ENCODE peak calls at places on chromosomes 1 and 21, in seven cellular contexts. J, Z, S, A, F, M and U are unnamed samples.
A peak's percentile ranks its signal among the peaks of the same experiment; 100 is the strongest.

GRCh38 chr1:116367256-116367949 is 5.6 kb upstream of the ATP1A1 start:
- DNase-seq in J (no peak), Z (no peak), S (no peak), A (no peak), F (no peak), M (no peak), U (no peak)

GRCh38 chr1:10612446-10613160 is 137.9 kb downstream of the PEX14 start:
- DNase-seq in J (no peak), Z (peak; percentile 83), S (no peak), A (no peak), F (no peak), M (no peak), U (no peak)

GRCh38 chr1:61192666-61193325 is 110.4 kb downstream of the NFIA start:
- DNase-seq in J (no peak), Z (no peak), S (no peak), A (no peak), F (no peak), M (no peak), U (no peak)

GRCh38 chr1:207027221-207027777 is 5.3 kb downstream of the C1orf116 start:
- DNase-seq in J (no peak), Z (no peak), S (peak; percentile 63), A (peak; percentile 78), F (peak; percentile 91), M (no peak), U (peak; percentile 99)

GRCh38 chr1:22975694-22976093 is 3.0 kb upstream of the LACTBL1 start:
- DNase-seq in J (no peak), Z (no peak), S (no peak), A (no peak), F (no peak), M (no peak), U (no peak)

GRCh38 chr21:45528981-45529784 is 13.1 kb downstream of the SLC19A1 start:
- DNase-seq in J (no peak), Z (no peak), S (peak; percentile 40), A (no peak), F (no peak), M (no peak), U (no peak)

GRCh38 chr1:211476200-211476849 is 15.6 kb downstream of the RD3 start:
- DNase-seq in J (peak; percentile 87), Z (peak; percentile 76), S (peak; percentile 85), A (peak; percentile 85), F (peak; percentile 67), M (peak; percentile 77), U (peak; percentile 34)

GRCh38 chr1:157399984-157400382 is 152.3 kb downstream of the FCRL5 start:
- DNase-seq in J (no peak), Z (no peak), S (peak; percentile 41), A (no peak), F (no peak), M (no peak), U (no peak)

GRCh38 chr1:201626629-201627275 is 87.8 kb downstream of the NAV1 start:
- DNase-seq in J (no peak), Z (no peak), S (no peak), A (no peak), F (no peak), M (no peak), U (no peak)

GRCh38 chr1:154970631-154971340 is at the start of gene SHC1:
- DNase-seq in J (peak; percentile 93), Z (peak; percentile 90), S (peak; percentile 95), A (peak; percentile 64), F (peak; percentile 94), M (peak; percentile 94), U (peak; percentile 77)

GRCh38 chr1:170581041-170581440 is 49.1 kb downstream of the GORAB start:
- DNase-seq in J (no peak), Z (no peak), S (no peak), A (no peak), F (no peak), M (no peak), U (no peak)

GRCh38 chr1:170590921-170591705 is 59.1 kb downstream of the GORAB start:
- DNase-seq in J (no peak), Z (no peak), S (no peak), A (no peak), F (no peak), M (no peak), U (no peak)

GRCh38 chr1:170583186-170583585 is 51.2 kb downstream of the GORAB start:
- DNase-seq in J (no peak), Z (no peak), S (no peak), A (no peak), F (no peak), M (no peak), U (peak; percentile 47)

GRCh38 chr1:170586942-170587593 is 55.1 kb downstream of the GORAB start:
- DNase-seq in J (peak; percentile 52), Z (no peak), S (peak; percentile 36), A (peak; percentile 6), F (no peak), M (no peak), U (no peak)

DNA sequence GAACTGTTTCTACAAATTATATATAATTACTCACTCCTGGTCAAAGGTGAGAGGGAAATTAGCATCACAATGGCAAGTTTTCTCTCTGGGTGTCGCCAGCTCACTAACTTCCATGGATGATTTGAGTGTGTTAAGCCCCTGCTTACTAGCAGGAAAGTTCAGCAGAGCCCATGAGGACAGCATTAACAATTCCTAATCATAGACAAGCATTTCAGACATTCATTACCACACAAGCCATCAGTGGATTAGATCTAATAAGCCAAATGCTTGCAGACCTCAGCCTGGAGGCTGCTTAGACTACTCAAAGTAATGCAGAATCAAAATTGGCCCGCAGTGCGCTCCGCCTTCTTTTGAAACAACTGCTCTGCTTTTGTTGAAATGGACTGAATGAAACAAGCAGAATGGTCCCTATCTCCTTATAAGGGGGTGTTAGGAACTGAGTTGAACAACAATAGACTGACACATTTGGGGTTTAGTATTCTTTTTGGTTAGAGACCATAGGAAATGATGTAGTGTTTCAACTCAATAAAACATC is 54.4 kb downstream of the GORAB start:
- DNase-seq in J (peak; percentile 46), Z (no peak), S (peak; percentile 19), A (peak; percentile 58), F (no peak), M (no peak), U (no peak)
- H3K4me1 ChIP-seq in J (peaks cover 16% of the 10 kb centered on the region), Z (peaks cover 6% of the 10 kb centered on the region), S (peaks cover 3% of the 10 kb centered on the region), A (no peaks in the 10 kb centered on the region), F (no peaks in the 10 kb centered on the region), M (no peaks in the 10 kb centered on the region), U (no peaks in the 10 kb centered on the region)

GRCh38 chr1:19066248-19066873 is 109.9 kb upstream of the IFFO2 start:
- DNase-seq in J (no peak), Z (no peak), S (no peak), A (no peak), F (no peak), M (no peak), U (no peak)

GRCh38 chr1:19067187-19067911 is 110.9 kb upstream of the IFFO2 start:
- DNase-seq in J (no peak), Z (peak; percentile 63), S (no peak), A (peak; percentile 5), F (no peak), M (no peak), U (no peak)

GRCh38 chr1:19067912-19068638 is 111.6 kb upstream of the IFFO2 start:
- DNase-seq in J (no peak), Z (peak; percentile 53), S (no peak), A (no peak), F (no peak), M (no peak), U (no peak)

GRCh38 chr1:19065526-19066247 is 109.2 kb upstream of the IFFO2 start:
- DNase-seq in J (no peak), Z (no peak), S (no peak), A (no peak), F (no peak), M (no peak), U (no peak)

DNA sequence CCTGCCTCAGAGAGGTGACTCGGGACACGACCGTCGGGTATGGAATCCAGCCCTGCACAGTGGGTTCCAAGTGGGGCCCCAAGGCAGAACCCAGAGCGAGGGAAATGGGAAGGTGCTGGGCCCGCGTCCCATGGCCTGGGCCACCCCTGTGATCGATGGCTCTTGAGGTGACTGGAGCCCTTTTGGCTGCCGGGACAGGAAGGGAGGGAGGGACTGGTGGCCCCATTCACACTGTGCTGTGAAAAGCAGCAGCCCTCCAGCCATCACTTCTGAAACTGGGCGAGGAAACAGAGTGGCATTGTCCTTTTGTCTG is 110.4 kb upstream of the IFFO2 start:
- DNase-seq in J (no peak), Z (no peak), S (no peak), A (no peak), F (no peak), M (no peak), U (no peak)
- H3K4me1 ChIP-seq in J (peaks cover 28% of the 10 kb centered on the region), Z (no peaks in the 10 kb centered on the region), S (no peaks in the 10 kb centered on the region), A (peaks cover 3% of the 10 kb centered on the region), F (peaks cover 34% of the 10 kb centered on the region), M (peaks cover 29% of the 10 kb centered on the region), U (no peaks in the 10 kb centered on the region)

GRCh38 chr1:27966402-27967105 is 6.8 kb downstream of the XKR8 start:
- DNase-seq in J (no peak), Z (no peak), S (no peak), A (peak; percentile 85), F (no peak), M (no peak), U (no peak)
- H3K4me1 ChIP-seq in J (peaks cover 20% of the 10 kb centered on the region), Z (peaks cover 10% of the 10 kb centered on the region), S (no peaks in the 10 kb centered on the region), A (peaks cover 11% of the 10 kb centered on the region), F (peaks cover 12% of the 10 kb centered on the region), M (peaks cover 9% of the 10 kb centered on the region), U (no peaks in the 10 kb centered on the region)

GRCh38 chr1:203287109-203287893 is 18.0 kb upstream of the BTG2 start:
- DNase-seq in J (no peak), Z (no peak), S (peak; percentile 55), A (no peak), F (no peak), M (peak; percentile 84), U (no peak)

GRCh38 chr1:203288351-203288894 is 16.9 kb upstream of the BTG2 start:
- DNase-seq in J (no peak), Z (no peak), S (peak; percentile 46), A (no peak), F (no peak), M (no peak), U (no peak)

GRCh38 chr1:203284411-203285208 is 20.7 kb upstream of the BTG2 start:
- DNase-seq in J (no peak), Z (no peak), S (no peak), A (no peak), F (no peak), M (no peak), U (no peak)

GRCh38 chr1:203287896-203288295 is 17.4 kb upstream of the BTG2 start:
- DNase-seq in J (no peak), Z (no peak), S (no peak), A (no peak), F (no peak), M (no peak), U (no peak)

DNA sequence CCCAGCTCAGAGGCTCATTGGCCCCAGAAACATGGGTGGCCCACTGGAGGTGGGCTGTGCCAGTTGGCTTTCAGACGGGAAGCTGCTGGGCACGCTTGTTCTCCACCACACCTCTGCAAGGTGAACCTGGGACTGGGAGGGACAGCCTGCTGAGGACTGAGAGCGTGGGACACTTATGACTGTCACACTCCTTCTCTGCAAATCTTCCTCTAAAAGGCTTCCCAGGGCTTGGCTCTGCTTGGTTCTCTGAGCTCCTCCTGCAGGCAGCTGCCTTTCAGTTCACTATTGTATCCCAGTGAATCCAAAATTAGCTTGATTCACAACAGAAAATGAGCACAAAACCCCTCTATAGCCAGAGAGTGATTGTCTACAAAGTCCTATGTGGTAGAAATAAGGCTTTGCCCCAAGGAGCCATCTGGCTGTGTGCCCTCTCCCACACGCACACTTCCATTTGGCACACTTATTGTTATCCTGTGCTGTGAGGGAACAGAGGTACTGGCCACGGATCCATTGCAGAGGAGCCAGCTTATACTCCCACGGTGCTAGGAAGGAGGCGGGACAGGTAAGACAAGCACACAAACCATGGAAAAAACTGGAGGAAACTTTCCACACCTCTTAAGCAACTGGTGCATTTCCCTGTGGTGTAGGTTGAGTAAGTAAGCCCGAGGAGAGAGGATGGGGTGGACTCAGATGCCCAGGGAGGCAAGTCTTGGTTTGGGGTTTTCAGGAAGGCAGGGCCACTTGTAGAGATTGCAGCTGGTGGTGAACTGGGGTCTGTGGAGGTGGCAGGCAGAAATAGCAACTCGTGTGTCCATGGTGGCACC is 18.9 kb upstream of the BTG2 start:
- DNase-seq in J (no peak), Z (no peak), S (peak; percentile 45), A (no peak), F (no peak), M (no peak), U (no peak)
- H3K4me1 ChIP-seq in J (peaks cover 61% of the 10 kb centered on the region), Z (no peaks in the 10 kb centered on the region), S (peaks cover 62% of the 10 kb centered on the region), A (peaks cover 26% of the 10 kb centered on the region), F (peaks cover 12% of the 10 kb centered on the region), M (peaks cover 47% of the 10 kb centered on the region), U (peaks cover 9% of the 10 kb centered on the region)